ENCODE peak calls at places on chromosomes 1 and 21, in five cellular contexts. L is MM.1S, R is astrocyte, W is H9, P is PC-3. D is an unnamed sample.

GRCh38 chr1:88685239-88685604 is 1.1 kb downstream of the PKN2 start:
- DNase-seq in L (peak), R (no peak), W (no peak), P (peak), D (no peak)

GRCh38 chr1:75327395-75327794 is 193.2 kb downstream of the LHX8 start:
- DNase-seq in L (no peak), R (no peak), W (no peak), P (no peak), D (no peak)

GRCh38 chr21:44510508-44511218 is 29.3 kb downstream of the KRTAP10-1 start:
- DNase-seq in L (peak), R (no peak), W (peak), P (peak), D (peak)

GRCh38 chr1:236685917-236686814 is at the start of gene ACTN2:
- DNase-seq in L (no peak), R (no peak), W (peak), P (no peak), D (peak)

GRCh38 chr1:113073457-113073950 is 506 bp downstream of the LRIG2 start:
- DNase-seq in L (peak), R (peak), W (peak), P (peak), D (peak)

GRCh38 chr1:84780000-84780716 is 89.9 kb upstream of the SSX2IP start:
- DNase-seq in L (no peak), R (no peak), W (no peak), P (peak), D (no peak)

GRCh38 chr1:115069186-115069585 is 20.1 kb downstream of the TSPAN2 start:
- DNase-seq in L (no peak), R (peak), W (no peak), P (peak), D (no peak)

GRCh38 chr1:198922638-198923430 is 284.0 kb downstream of the PTPRC start:
- DNase-seq in L (no peak), R (peak), W (no peak), P (no peak), D (no peak)

GRCh38 chr21:42635848-42636534 is 17.4 kb upstream of the PDE9A start:
- DNase-seq in L (no peak), R (no peak), W (no peak), P (no peak), D (no peak)

GRCh38 chr1:113976609-113977278 is 2.5 kb upstream of the OLFML3 start:
- DNase-seq in L (no peak), R (peak), W (peak), P (peak), D (no peak)

GRCh38 chr1:27862671-27863551 is 9.4 kb upstream of the THEMIS2 start:
- DNase-seq in L (no peak), R (peak), W (no peak), P (peak), D (peak)

GRCh38 chr1:204746838-204747442 is 61.4 kb upstream of the LRRN2 start:
- DNase-seq in L (peak), R (peak), W (peak), P (peak), D (peak)

GRCh38 chr1:25502957-25503356 is 40.4 kb upstream of the LDLRAP1 start:
- DNase-seq in L (no peak), R (peak), W (no peak), P (no peak), D (no peak)

GRCh38 chr1:87121732-87122163 is 206.9 kb upstream of the LMO4 start:
- DNase-seq in L (no peak), R (no peak), W (no peak), P (no peak), D (no peak)

GRCh38 chr1:78825561-78825960 is 175.9 kb downstream of the IFI44 start:
- DNase-seq in L (no peak), R (no peak), W (no peak), P (no peak), D (no peak)

GRCh38 chr1:187646536-187647128 is 817.9 kb downstream of the PLA2G4A start:
- DNase-seq in L (no peak), R (no peak), W (no peak), P (no peak), D (no peak)

GRCh38 chr1:236284291-236284711 is 2.5 kb upstream of the ERO1B start:
- DNase-seq in L (no peak), R (no peak), W (no peak), P (no peak), D (no peak)

GRCh38 chr1:236156512-236157208 is 14.3 kb downstream of the GPR137B start:
- DNase-seq in L (peak), R (no peak), W (no peak), P (no peak), D (no peak)

GRCh38 chr1:52569333-52570265 is 16.7 kb upstream of the TUT4 start:
- DNase-seq in L (no peak), R (no peak), W (no peak), P (no peak), D (no peak)

GRCh38 chr1:6459850-6460265 is 6.1 kb downstream of the TNFRSF25 start:
- DNase-seq in L (no peak), R (no peak), W (peak), P (no peak), D (peak)

GRCh38 chr1:206808615-206809014 is 36.3 kb upstream of the IL10 start:
- DNase-seq in L (peak), R (peak), W (peak), P (peak), D (no peak)

GRCh38 chr21:25489673-25490072 is 117.6 kb downstream of the MRPL39 start:
- DNase-seq in L (no peak), R (no peak), W (no peak), P (no peak), D (no peak)

GRCh38 chr21:37671381-37671780 is 244.9 kb downstream of the KCNJ6 start:
- DNase-seq in L (no peak), R (no peak), W (no peak), P (no peak), D (no peak)

GRCh38 chr1:232923739-232924386 is 26.5 kb upstream of the NTPCR start:
- DNase-seq in L (peak), R (peak), W (no peak), P (peak), D (no peak)

GRCh38 chr1:228697209-228698016 is 37.9 kb upstream of the RHOU start:
- DNase-seq in L (no peak), R (peak), W (no peak), P (peak), D (peak)

GRCh38 chr1:194184974-194185373 is 998.6 kb upstream of the B3GALT2 start:
- DNase-seq in L (no peak), R (no peak), W (no peak), P (no peak), D (no peak)

GRCh38 chr1:11486610-11487009 is 7.7 kb downstream of the DISP3 start:
- DNase-seq in L (no peak), R (no peak), W (no peak), P (no peak), D (no peak)
- TF ChIP-seq CTCF in L (no peak), R (no peak), W (no peak), P (no peak), D (no peak)

DNA sequence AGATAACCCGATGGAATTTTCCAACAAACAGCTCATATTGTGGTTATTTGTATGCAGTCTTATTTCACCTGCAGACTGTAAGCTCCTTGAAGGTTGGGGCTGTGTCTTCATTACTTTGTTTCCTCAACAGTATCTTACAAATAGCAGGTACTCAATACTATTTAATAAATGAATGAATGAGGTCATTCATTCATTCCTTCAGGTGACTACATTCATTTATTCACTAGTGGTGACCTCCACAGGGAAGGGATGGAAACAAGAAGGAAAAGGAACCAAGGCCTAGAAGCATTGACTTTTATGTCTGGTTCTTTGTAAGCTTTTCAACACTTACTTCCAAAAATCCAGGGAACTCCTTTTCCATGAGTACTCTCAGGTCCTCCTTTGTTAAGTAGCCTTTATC is 7.9 kb downstream of the S100A10 start:
- DNase-seq in L (no peak), R (no peak), W (no peak), P (no peak), D (no peak)
- H3K9ac ChIP-seq in L (no peak), R (no peak), W (no peak), P (no peak), D (no peak)

GRCh38 chr1:234111458-234112142 is 207.1 kb downstream of the SLC35F3 start:
- DNase-seq in L (no peak), R (peak), W (peak), P (peak), D (no peak)
- TF ChIP-seq CTCF in L (no peak), R (peak), W (peak), P (peak), D (no peak)

GRCh38 chr21:28804089-28804670 is 188.5 kb downstream of the LTN1 start:
- DNase-seq in L (no peak), R (no peak), W (no peak), P (no peak), D (no peak)

GRCh38 chr21:28801906-28802305 is 190.8 kb downstream of the LTN1 start:
- DNase-seq in L (no peak), R (no peak), W (no peak), P (peak), D (no peak)

GRCh38 chr21:28799926-28800325 is 192.8 kb downstream of the LTN1 start:
- DNase-seq in L (no peak), R (no peak), W (no peak), P (no peak), D (no peak)

GRCh38 chr21:28810826-28811524 is 181.7 kb downstream of the LTN1 start:
- DNase-seq in L (no peak), R (no peak), W (no peak), P (no peak), D (no peak)

GRCh38 chr21:28805885-28806284 is 186.8 kb downstream of the LTN1 start:
- DNase-seq in L (no peak), R (peak), W (no peak), P (peak), D (no peak)
- H3K9ac ChIP-seq in L (no peak), R (no peak), W (no peak), P (no peak), D (no peak)

DNA sequence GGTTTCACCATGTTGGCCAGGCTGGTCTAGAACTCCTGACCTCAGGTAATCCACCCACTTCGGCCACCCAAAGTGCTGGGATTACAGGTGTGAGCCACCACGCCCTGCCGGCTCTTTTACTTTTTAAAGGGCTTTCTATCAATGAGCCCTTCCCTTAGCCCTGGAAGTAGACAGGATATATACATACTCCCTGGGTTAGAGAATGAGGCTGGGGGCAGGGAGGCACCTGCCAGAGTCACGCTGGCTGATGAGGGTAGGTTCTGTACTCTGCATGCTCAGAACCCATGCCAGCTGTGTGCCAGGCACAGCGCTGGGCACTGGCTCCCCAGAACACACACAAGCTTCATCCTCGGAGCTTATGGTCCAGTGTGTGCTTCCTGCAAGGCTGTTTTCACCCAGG is 113.6 kb upstream of the IPO9 start:
- DNase-seq in L (no peak), R (no peak), W (no peak), P (no peak), D (no peak)
- TF ChIP-seq CTCF in L (no peak), R (no peak), W (no peak), P (no peak), D (no peak)

D was measured in colonic mucosa.